ENCODE peak calls at places on chromosomes 1 and 21, in five cellular contexts. One of them, this sample, is unnamed.

GRCh38 chr21:30714946-30715345 is 3.6 kb downstream of the KRTAP21-3 start:
- DNase-seq in left ventricle myocardium inferior: no peak
- DNase-seq in ovary: no peak
- DNase-seq in tibial nerve: no peak
- DNase-seq in naive thymus-derived CD4-positive, alpha-beta T cell: no peak
- DNase-seq in this sample: no peak

GRCh38 chr1:66402194-66402593 is 131.8 kb upstream of the SGIP1 start:
- DNase-seq in left ventricle myocardium inferior: peak; percentile 80
- DNase-seq in ovary: peak; percentile 64
- DNase-seq in tibial nerve: peak; percentile 62
- DNase-seq in naive thymus-derived CD4-positive, alpha-beta T cell: no peak
- DNase-seq in this sample: peak; percentile 28

GRCh38 chr1:10389271-10389973 is 9.4 kb upstream of the PGD start:
- DNase-seq in left ventricle myocardium inferior: no peak
- DNase-seq in ovary: no peak
- DNase-seq in tibial nerve: no peak
- DNase-seq in naive thymus-derived CD4-positive, alpha-beta T cell: no peak
- DNase-seq in this sample: no peak

GRCh38 chr21:32687946-32688345 is 39.9 kb downstream of the SYNJ1 start:
- DNase-seq in left ventricle myocardium inferior: no peak
- DNase-seq in ovary: no peak
- DNase-seq in tibial nerve: no peak
- DNase-seq in naive thymus-derived CD4-positive, alpha-beta T cell: no peak
- DNase-seq in this sample: no peak

GRCh38 chr1:117821782-117822447 is 107.5 kb downstream of the GDAP2 start:
- DNase-seq in left ventricle myocardium inferior: no peak
- DNase-seq in ovary: no peak
- DNase-seq in tibial nerve: no peak
- DNase-seq in naive thymus-derived CD4-positive, alpha-beta T cell: no peak
- DNase-seq in this sample: peak; percentile 28

GRCh38 chr1:81695741-81696140 is 105.0 kb upstream of the ADGRL2 start:
- DNase-seq in left ventricle myocardium inferior: no peak
- DNase-seq in ovary: no peak
- DNase-seq in tibial nerve: no peak
- DNase-seq in naive thymus-derived CD4-positive, alpha-beta T cell: no peak
- DNase-seq in this sample: no peak

GRCh38 chr1:226635456-226635941 is 86.9 kb downstream of the STUM start:
- DNase-seq in left ventricle myocardium inferior: no peak
- DNase-seq in ovary: peak; percentile 28
- DNase-seq in tibial nerve: no peak
- DNase-seq in naive thymus-derived CD4-positive, alpha-beta T cell: no peak
- DNase-seq in this sample: no peak

GRCh38 chr1:206693029-206693428 is 8.3 kb downstream of the MAPKAPK2 start:
- DNase-seq in left ventricle myocardium inferior: peak; percentile 90
- DNase-seq in ovary: peak; percentile 87
- DNase-seq in tibial nerve: no peak
- DNase-seq in naive thymus-derived CD4-positive, alpha-beta T cell: no peak
- DNase-seq in this sample: peak; percentile 72

GRCh38 chr1:182700351-182700709 is 15.9 kb upstream of the RGS8 start:
- DNase-seq in left ventricle myocardium inferior: no peak
- DNase-seq in ovary: no peak
- DNase-seq in tibial nerve: no peak
- DNase-seq in naive thymus-derived CD4-positive, alpha-beta T cell: no peak
- DNase-seq in this sample: no peak

GRCh38 chr21:36615274-36615964 is 83.5 kb upstream of the SIM2 start:
- DNase-seq in left ventricle myocardium inferior: no peak
- DNase-seq in ovary: no peak
- DNase-seq in tibial nerve: no peak
- DNase-seq in naive thymus-derived CD4-positive, alpha-beta T cell: no peak
- DNase-seq in this sample: no peak

GRCh38 chr1:198350456-198350855 is 190.0 kb downstream of the ATP6V1G3 start:
- DNase-seq in left ventricle myocardium inferior: no peak
- DNase-seq in ovary: no peak
- DNase-seq in tibial nerve: no peak
- DNase-seq in naive thymus-derived CD4-positive, alpha-beta T cell: no peak
- DNase-seq in this sample: no peak

GRCh38 chr1:93735722-93736121 is 54.1 kb upstream of the BCAR3 start:
- DNase-seq in left ventricle myocardium inferior: no peak
- DNase-seq in ovary: no peak
- DNase-seq in tibial nerve: no peak
- DNase-seq in naive thymus-derived CD4-positive, alpha-beta T cell: no peak
- DNase-seq in this sample: no peak

GRCh38 chr1:84773195-84773594 is 82.9 kb upstream of the SSX2IP start:
- DNase-seq in left ventricle myocardium inferior: no peak
- DNase-seq in ovary: no peak
- DNase-seq in tibial nerve: no peak
- DNase-seq in naive thymus-derived CD4-positive, alpha-beta T cell: no peak
- DNase-seq in this sample: no peak

GRCh38 chr21:44932366-44933181 is 7.3 kb upstream of the SLX9 start:
- DNase-seq in left ventricle myocardium inferior: peak; percentile 58
- DNase-seq in ovary: no peak
- DNase-seq in tibial nerve: no peak
- DNase-seq in naive thymus-derived CD4-positive, alpha-beta T cell: peak; percentile 73
- DNase-seq in this sample: no peak

GRCh38 chr1:183030053-183030452 is 6.8 kb downstream of the LAMC1 start:
- DNase-seq in left ventricle myocardium inferior: no peak
- DNase-seq in ovary: no peak
- DNase-seq in tibial nerve: no peak
- DNase-seq in naive thymus-derived CD4-positive, alpha-beta T cell: no peak
- DNase-seq in this sample: no peak

GRCh38 chr1:118151312-118151937 is 33.6 kb downstream of the SPAG17 start:
- DNase-seq in left ventricle myocardium inferior: no peak
- DNase-seq in ovary: peak; percentile 42
- DNase-seq in tibial nerve: peak; percentile 49
- DNase-seq in naive thymus-derived CD4-positive, alpha-beta T cell: no peak
- DNase-seq in this sample: no peak

GRCh38 chr1:170192535-170192934 is 46.8 kb downstream of the NTMT2 start:
- DNase-seq in left ventricle myocardium inferior: no peak
- DNase-seq in ovary: no peak
- DNase-seq in tibial nerve: no peak
- DNase-seq in naive thymus-derived CD4-positive, alpha-beta T cell: no peak
- DNase-seq in this sample: no peak

GRCh38 chr1:54227091-54227602 is 27.2 kb downstream of the MRPL37 start:
- DNase-seq in left ventricle myocardium inferior: no peak
- DNase-seq in ovary: no peak
- DNase-seq in tibial nerve: no peak
- DNase-seq in naive thymus-derived CD4-positive, alpha-beta T cell: no peak
- DNase-seq in this sample: no peak

GRCh38 chr1:151479462-151479861 is 20.2 kb upstream of the POGZ start:
- DNase-seq in left ventricle myocardium inferior: no peak
- DNase-seq in ovary: no peak
- DNase-seq in tibial nerve: no peak
- DNase-seq in naive thymus-derived CD4-positive, alpha-beta T cell: no peak
- DNase-seq in this sample: no peak

GRCh38 chr1:7281821-7282220 is 489.3 kb upstream of the VAMP3 start:
- DNase-seq in left ventricle myocardium inferior: no peak
- DNase-seq in ovary: peak; percentile 65
- DNase-seq in tibial nerve: no peak
- DNase-seq in naive thymus-derived CD4-positive, alpha-beta T cell: no peak
- DNase-seq in this sample: no peak

GRCh38 chr1:93919780-93920179 is 10.6 kb upstream of the GCLM start:
- DNase-seq in left ventricle myocardium inferior: no peak
- DNase-seq in ovary: no peak
- DNase-seq in tibial nerve: no peak
- DNase-seq in naive thymus-derived CD4-positive, alpha-beta T cell: no peak
- DNase-seq in this sample: no peak

GRCh38 chr1:39394598-39394997 is 96.8 kb upstream of the BMP8A start:
- DNase-seq in left ventricle myocardium inferior: no peak
- DNase-seq in ovary: no peak
- DNase-seq in tibial nerve: no peak
- DNase-seq in naive thymus-derived CD4-positive, alpha-beta T cell: no peak
- DNase-seq in this sample: no peak

GRCh38 chr1:39393645-39394044 is 97.8 kb upstream of the BMP8A start:
- DNase-seq in left ventricle myocardium inferior: no peak
- DNase-seq in ovary: no peak
- DNase-seq in tibial nerve: no peak
- DNase-seq in naive thymus-derived CD4-positive, alpha-beta T cell: no peak
- DNase-seq in this sample: no peak

GRCh38 chr1:39391741-39392679 is 99.4 kb upstream of the BMP8A start:
- DNase-seq in left ventricle myocardium inferior: no peak
- DNase-seq in ovary: no peak
- DNase-seq in tibial nerve: no peak
- DNase-seq in naive thymus-derived CD4-positive, alpha-beta T cell: no peak
- DNase-seq in this sample: no peak

GRCh38 chr1:39394059-39394458 is 97.4 kb upstream of the BMP8A start:
- DNase-seq in left ventricle myocardium inferior: no peak
- DNase-seq in ovary: no peak
- DNase-seq in tibial nerve: no peak
- DNase-seq in naive thymus-derived CD4-positive, alpha-beta T cell: no peak
- DNase-seq in this sample: no peak

DNA sequence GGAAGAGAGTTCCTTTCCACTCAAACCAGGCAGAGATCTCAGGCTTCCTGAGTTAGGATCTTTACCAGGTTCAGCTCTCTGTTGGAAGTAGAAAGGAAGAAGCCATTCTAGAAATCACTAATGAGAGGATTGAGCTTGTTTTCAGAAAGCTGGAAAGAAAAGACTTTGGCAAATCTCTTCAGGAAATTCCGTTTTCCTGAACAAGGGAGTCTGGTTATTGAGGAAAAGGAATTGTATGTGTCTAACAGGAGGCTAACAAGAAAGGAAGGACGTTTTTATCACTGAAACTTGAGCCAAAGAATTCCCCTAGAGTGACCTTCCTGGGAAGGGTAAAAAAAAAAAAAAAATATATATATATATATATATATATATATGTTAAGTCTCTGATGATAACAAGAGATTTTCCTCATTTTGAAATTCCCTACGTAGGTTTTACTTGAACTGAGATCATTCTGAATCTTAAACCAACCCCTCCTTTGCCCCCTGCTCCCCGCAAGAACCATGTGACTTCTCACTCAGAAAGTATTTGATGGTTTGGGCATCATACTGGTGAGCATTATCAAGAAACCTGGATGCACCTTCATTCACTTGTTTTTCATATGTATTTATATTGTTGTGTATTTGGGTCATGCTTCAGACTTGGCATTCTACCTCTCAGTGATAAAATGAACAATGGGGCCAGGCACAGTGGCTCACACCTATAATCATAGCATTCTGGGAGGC is 98.4 kb upstream of the BMP8A start:
- DNase-seq in left ventricle myocardium inferior: no peak
- DNase-seq in ovary: no peak
- DNase-seq in tibial nerve: no peak
- DNase-seq in naive thymus-derived CD4-positive, alpha-beta T cell: no peak
- DNase-seq in this sample: no peak
- H3K27ac ChIP-seq in left ventricle myocardium inferior: peak overlapping the region; percentile 81
- H3K27ac ChIP-seq in ovary: peak overlapping the region; percentile 58
- H3K27ac ChIP-seq in tibial nerve: peak overlapping the region; percentile 43
- H3K27ac ChIP-seq in naive thymus-derived CD4-positive, alpha-beta T cell: no peak overlapping the region
- H3K27ac ChIP-seq in this sample: peak overlapping the region; percentile 85

DNA sequence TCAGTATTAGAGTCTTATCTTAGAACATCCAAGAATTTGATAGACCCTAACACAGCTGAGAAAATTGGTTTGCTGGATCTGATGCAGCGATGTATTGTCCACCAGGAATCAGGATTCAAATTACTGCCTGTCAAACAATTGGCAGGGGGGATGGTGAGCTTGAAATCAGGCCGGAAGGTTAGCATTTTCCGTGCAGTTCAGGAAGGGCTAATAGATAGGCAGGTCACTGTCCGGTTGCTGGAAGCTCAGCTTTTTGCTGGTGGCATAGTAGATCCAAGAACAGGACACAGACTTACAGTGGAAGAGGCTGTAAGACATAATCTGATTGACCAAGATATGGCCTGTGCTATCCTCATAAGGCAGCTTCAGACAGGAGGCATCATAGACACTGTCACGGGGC is 127.2 kb downstream of the MACF1 start:
- DNase-seq in left ventricle myocardium inferior: no peak
- DNase-seq in ovary: no peak
- DNase-seq in tibial nerve: no peak
- DNase-seq in naive thymus-derived CD4-positive, alpha-beta T cell: no peak
- DNase-seq in this sample: no peak
- H3K36me3 ChIP-seq in left ventricle myocardium inferior: peaks cover 85% of the 10 kb centered on the region
- H3K36me3 ChIP-seq in ovary: no peaks in the 10 kb centered on the region
- H3K36me3 ChIP-seq in tibial nerve: no peaks in the 10 kb centered on the region
- H3K36me3 ChIP-seq in naive thymus-derived CD4-positive, alpha-beta T cell: peaks cover 88% of the 10 kb centered on the region
- H3K36me3 ChIP-seq in this sample: peaks cover 27% of the 10 kb centered on the region

DNA sequence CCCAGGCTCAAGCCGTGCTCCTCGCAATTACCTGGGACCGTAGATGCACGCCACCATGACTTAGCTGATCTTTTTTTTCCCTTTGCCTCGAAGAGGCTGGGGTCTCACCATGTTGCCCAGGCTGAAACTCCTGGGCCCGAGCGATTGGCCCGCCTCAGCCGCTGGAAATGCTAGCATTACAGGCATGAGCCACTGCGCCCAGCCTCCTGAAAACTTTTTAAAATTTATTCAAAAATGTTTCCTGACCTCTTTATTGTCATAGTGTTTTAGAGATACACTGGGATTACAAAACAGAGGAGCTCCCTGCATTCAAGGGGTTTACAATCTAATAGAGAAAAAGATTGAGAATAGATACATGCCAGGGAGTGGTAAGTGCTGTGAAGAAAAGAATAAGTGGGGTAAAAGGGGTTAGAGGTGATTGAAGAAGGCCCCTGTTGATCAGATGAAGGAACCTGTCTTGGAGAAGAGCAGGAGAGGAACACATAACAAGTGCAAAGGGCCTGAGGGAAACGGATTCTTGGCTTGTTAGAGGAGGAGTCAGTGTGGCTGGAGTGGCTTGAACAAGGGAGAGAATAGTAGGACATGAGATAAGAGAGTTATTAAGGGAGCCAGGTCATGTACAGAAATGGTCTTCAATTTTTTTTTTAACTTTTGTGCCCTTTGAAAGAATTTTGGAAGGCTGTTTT is 1.7 kb upstream of the TRIM33 start:
- DNase-seq in left ventricle myocardium inferior: no peak
- DNase-seq in ovary: no peak
- DNase-seq in tibial nerve: no peak
- DNase-seq in naive thymus-derived CD4-positive, alpha-beta T cell: no peak
- DNase-seq in this sample: no peak
- H3K4me3 ChIP-seq in left ventricle myocardium inferior: peak overlapping the region; percentile 97
- H3K4me3 ChIP-seq in ovary: peak overlapping the region; percentile 81
- H3K4me3 ChIP-seq in tibial nerve: no peak overlapping the region
- H3K4me3 ChIP-seq in naive thymus-derived CD4-positive, alpha-beta T cell: no peak overlapping the region
- H3K4me3 ChIP-seq in this sample: peak overlapping the region; percentile 89

DNA sequence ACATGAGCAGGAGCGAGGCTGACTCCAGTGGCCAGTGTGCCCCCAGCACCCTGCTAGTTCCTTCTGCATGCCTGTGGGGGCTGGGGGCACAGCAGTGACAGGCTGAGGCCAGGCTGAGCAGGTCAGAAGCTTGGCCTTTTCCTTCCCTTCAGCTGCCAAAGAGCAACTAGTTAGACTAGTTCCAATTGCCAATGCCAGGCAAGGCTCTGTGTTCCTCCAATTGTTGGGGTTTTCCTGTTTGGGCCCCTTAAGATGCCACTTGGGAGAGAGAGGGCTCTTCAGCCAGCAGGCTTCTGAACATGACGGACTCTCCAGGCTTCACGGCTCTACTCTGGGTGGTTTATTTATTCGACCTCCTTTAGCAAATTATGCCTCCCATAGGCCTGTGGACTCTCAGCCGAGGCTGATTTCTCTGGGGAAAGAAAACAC is 129.4 kb upstream of the ATP1A1 start:
- DNase-seq in left ventricle myocardium inferior: no peak
- DNase-seq in ovary: no peak
- DNase-seq in tibial nerve: no peak
- DNase-seq in naive thymus-derived CD4-positive, alpha-beta T cell: no peak
- DNase-seq in this sample: no peak
- H3K27ac ChIP-seq in left ventricle myocardium inferior: no peak overlapping the region
- H3K27ac ChIP-seq in ovary: no peak overlapping the region
- H3K27ac ChIP-seq in tibial nerve: no peak overlapping the region
- H3K27ac ChIP-seq in naive thymus-derived CD4-positive, alpha-beta T cell: no peak overlapping the region
- H3K27ac ChIP-seq in this sample: no peak overlapping the region

GRCh38 chr1:1957533-1957961 is 38.5 kb upstream of the TMEM52 start:
- DNase-seq in left ventricle myocardium inferior: no peak
- DNase-seq in ovary: no peak
- DNase-seq in tibial nerve: no peak
- DNase-seq in naive thymus-derived CD4-positive, alpha-beta T cell: no peak
- DNase-seq in this sample: no peak
- H3K36me3 ChIP-seq in left ventricle myocardium inferior: no peaks in the 10 kb centered on the region
- H3K36me3 ChIP-seq in ovary: no peaks in the 10 kb centered on the region
- H3K36me3 ChIP-seq in tibial nerve: no peaks in the 10 kb centered on the region
- H3K36me3 ChIP-seq in naive thymus-derived CD4-positive, alpha-beta T cell: no peaks in the 10 kb centered on the region
- H3K36me3 ChIP-seq in this sample: no peaks in the 10 kb centered on the region